ENCODE peak calls at places on chromosomes 7 and 10, in five cellular contexts. U, L, D, A and Q are unnamed samples.

GRCh38 chr7:7944619-7945282 is 23.8 kb upstream of the GLCCI1 start:
- DNase-seq in U (no peak), A (peak), L (peak), D (peak), Q (no peak)

GRCh38 chr10:120940299-120940900 is 89.2 kb downstream of the WDR11 start:
- DNase-seq in D (no peak), U (no peak), A (no peak), L (no peak), Q (no peak)

GRCh38 chr10:117175215-117175900 is 21.9 kb upstream of the KCNK18 start:
- DNase-seq in A (no peak), U (no peak), D (peak), L (no peak), Q (no peak)

GRCh38 chr10:4688620-4689019 is 137.4 kb upstream of the AKR1E2 start:
- DNase-seq in A (no peak), U (no peak), D (no peak), L (no peak), Q (no peak)

GRCh38 chr7:85186521-85187241 is at the start of gene SEMA3D:
- DNase-seq in A (peak), U (peak), L (no peak), D (peak), Q (peak)

GRCh38 chr7:8747338-8747737 is 313.9 kb downstream of the NXPH1 start:
- DNase-seq in L (no peak), U (no peak), D (no peak), A (no peak), Q (no peak)

GRCh38 chr10:75143353-75143752 is 31.9 kb downstream of the SAMD8 start:
- DNase-seq in U (peak), D (no peak), L (no peak), A (no peak), Q (no peak)

GRCh38 chr7:124515431-124515830 is 250.2 kb downstream of the GPR37 start:
- DNase-seq in L (no peak), D (no peak), A (no peak), U (no peak), Q (no peak)

GRCh38 chr10:43921478-43921877 is 272.8 kb upstream of the ZNF32 start:
- DNase-seq in A (no peak), L (no peak), U (no peak), D (no peak), Q (no peak)

GRCh38 chr7:101869026-101869900 is 51.8 kb downstream of the CUX1 start:
- DNase-seq in D (no peak), L (no peak), U (no peak), A (no peak), Q (no peak)

GRCh38 chr10:61608255-61609040 is 54.3 kb upstream of the CABCOCO1 start:
- DNase-seq in L (no peak), A (no peak), D (no peak), U (peak), Q (no peak)

GRCh38 chr10:123454987-123455386 is 211.2 kb upstream of the GPR26 start:
- DNase-seq in L (no peak), U (no peak), D (no peak), A (no peak), Q (no peak)

GRCh38 chr10:19620867-19621266 is 195.4 kb upstream of the PLXDC2 start:
- DNase-seq in A (no peak), D (no peak), L (no peak), U (no peak), Q (no peak)

GRCh38 chr7:138161600-138162081 is 85.4 kb downstream of the AKR1D1 start:
- DNase-seq in A (peak), U (peak), L (peak), D (peak), Q (peak)

GRCh38 chr10:10831085-10831484 is 186.6 kb upstream of the CELF2 start:
- DNase-seq in D (no peak), U (peak), A (no peak), L (no peak), Q (no peak)

GRCh38 chr7:79529896-79530235 is 76.4 kb upstream of the MAGI2 start:
- DNase-seq in D (no peak), U (peak), A (no peak), L (no peak), Q (no peak)

GRCh38 chr10:15068802-15069201 is 19.8 kb downstream of the ACBD7 start:
- DNase-seq in A (no peak), D (no peak), L (no peak), U (peak), Q (no peak)

GRCh38 chr10:106182542-106182941 is 982.0 kb downstream of the SORCS1 start:
- DNase-seq in U (no peak), D (no peak), A (peak), L (no peak), Q (no peak)

GRCh38 chr10:114397651-114398145 is 6.6 kb downstream of the AFAP1L2 start:
- DNase-seq in L (no peak), U (no peak), A (no peak), D (no peak), Q (no peak)

GRCh38 chr10:75464478-75465090 is 33.2 kb downstream of the LRMDA start:
- DNase-seq in L (no peak), U (no peak), A (no peak), D (no peak), Q (no peak)

GRCh38 chr10:129766611-129767550 is 197.2 kb downstream of the EBF3 start:
- DNase-seq in A (peak), D (no peak), U (no peak), L (no peak), Q (no peak)

GRCh38 chr7:135232720-135233119 is 918 bp upstream of the STRA8 start:
- DNase-seq in A (no peak), L (no peak), D (no peak), U (no peak), Q (no peak)

GRCh38 chr10:75234017-75234682 is 1.6 kb downstream of the COMTD1 start:
- DNase-seq in D (peak), L (peak), A (peak), U (peak), Q (no peak)

GRCh38 chr10:49154641-49155040 is 20.8 kb upstream of the FAM170B start:
- DNase-seq in L (no peak), A (no peak), U (no peak), D (no peak), Q (no peak)

GRCh38 chr7:17948503-17949238 is 8.4 kb upstream of the SNX13 start:
- DNase-seq in U (peak), A (no peak), D (no peak), L (no peak), Q (no peak)

GRCh38 chr10:120480065-120480600 is 23.1 kb downstream of the PLPP4 start:
- DNase-seq in A (no peak), D (no peak), U (no peak), L (no peak), Q (no peak)

GRCh38 chr7:80584778-80585177 is 53.7 kb upstream of the CD36 start:
- DNase-seq in D (no peak), L (no peak), U (peak), A (peak), Q (no peak)

GRCh38 chr10:30445716-30446115 is 11.7 kb downstream of the MAP3K8 start:
- DNase-seq in D (no peak), A (no peak), L (no peak), U (peak), Q (no peak)